ENCODE peak calls at places on chromosomes 6 and 20, in four cellular contexts. E is K562, A is Panc1, P is HepG2. N is an unnamed sample.

GRCh38 chr20:64069614-64070243 is 6.7 kb downstream of the TCEA2 start:
- DNase-seq in E (peak), A (no peak), P (peak), N (no peak)

GRCh38 chr20:4272225-4272624 is 256.9 kb upstream of the RNF24 start:
- DNase-seq in P (no peak), E (no peak), A (no peak), N (no peak)

GRCh38 chr20:62704341-62704948 is 4.2 kb upstream of the NTSR1 start:
- DNase-seq in E (peak), P (peak), A (peak), N (peak)

GRCh38 chr20:4811661-4812181 is 90.0 kb downstream of the PRND start:
- DNase-seq in A (no peak), E (no peak), P (no peak), N (no peak)

GRCh38 chr20:63441777-63442493 is 30.5 kb downstream of the KCNQ2 start:
- DNase-seq in E (peak), P (peak), A (no peak), N (peak)

GRCh38 chr6:73394577-73395354 is at the start of gene DDX43:
- DNase-seq in P (no peak), E (no peak), A (peak), N (no peak)

GRCh38 chr20:8523684-8524083 is 391.6 kb downstream of the PLCB1 start:
- DNase-seq in E (no peak), A (no peak), P (no peak), N (no peak)

GRCh38 chr6:142756215-142756630 is 188.8 kb downstream of the HIVEP2 start:
- DNase-seq in P (peak), E (no peak), A (no peak), N (peak)

GRCh38 chr6:39348740-39349139 is 26.2 kb upstream of the KCNK16 start:
- DNase-seq in A (no peak), E (no peak), P (no peak), N (no peak)

DNA sequence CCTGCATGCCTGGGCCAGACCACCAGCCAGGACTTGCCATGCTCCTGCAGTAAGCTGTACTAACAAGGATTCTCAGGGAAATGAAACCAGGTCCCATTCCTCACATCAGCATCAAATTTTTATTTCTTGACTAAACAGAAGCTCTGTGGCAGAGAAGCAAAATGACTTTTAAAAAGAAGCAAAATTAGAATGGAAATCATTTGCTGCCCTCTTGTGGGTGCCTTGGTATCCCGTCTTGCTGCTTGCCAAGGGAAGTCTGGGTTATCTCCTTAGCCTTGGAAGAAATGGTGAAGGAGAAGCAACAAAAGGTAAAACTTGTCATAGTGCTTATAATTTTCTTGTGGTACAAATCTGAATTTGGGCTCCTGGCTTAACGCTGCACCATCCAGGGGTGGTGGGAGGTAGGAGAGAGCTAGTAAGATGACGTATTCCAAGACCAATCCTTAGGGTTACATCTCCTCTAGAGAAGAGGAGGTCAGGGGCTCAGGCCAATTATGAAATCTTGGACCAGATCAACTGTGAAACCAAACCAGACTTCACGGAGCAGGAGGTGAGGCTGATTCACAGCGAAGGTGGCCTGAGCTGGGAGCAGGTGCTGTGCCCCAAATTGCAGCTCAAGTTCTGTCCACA is 107.5 kb downstream of the FAXC start:
- DNase-seq in P (peak), E (peak), A (no peak), N (peak)
- TF ChIP-seq TCF7L2 in P (no peak), E (no peak), A (no peak), N (no peak)

DNA sequence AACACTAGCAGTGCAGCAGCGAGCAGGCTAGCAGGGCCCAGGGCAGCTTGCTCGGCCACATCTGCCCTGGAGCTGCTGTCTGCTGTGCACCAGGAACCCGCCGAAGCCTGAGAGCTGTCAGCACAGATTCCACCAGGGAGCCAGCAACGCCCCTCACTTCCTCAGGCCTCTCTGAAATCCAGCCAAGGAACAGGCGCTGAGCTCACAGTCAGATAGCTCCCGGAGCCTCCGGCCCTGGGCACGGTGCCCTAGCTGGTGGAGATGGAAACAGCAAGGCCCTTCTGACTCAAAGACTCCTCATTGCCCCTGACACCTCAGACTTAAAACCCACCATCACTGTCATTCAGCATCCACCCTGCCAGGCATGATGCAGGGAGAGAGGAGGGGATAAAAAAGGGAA is 839.4 kb downstream of the MAFB start:
- DNase-seq in P (no peak), E (no peak), A (no peak), N (no peak)
- TF ChIP-seq TCF7L2 in P (no peak), E (no peak), A (no peak), N (no peak)

GRCh38 chr20:57932227-57932864 is 222.5 kb upstream of the PMEPA1 start:
- DNase-seq in A (no peak), E (no peak), P (no peak), N (no peak)

GRCh38 chr20:57927376-57927775 is 217.6 kb upstream of the PMEPA1 start:
- DNase-seq in E (no peak), P (no peak), A (no peak), N (no peak)

GRCh38 chr20:57922701-57923100 is 212.9 kb upstream of the PMEPA1 start:
- DNase-seq in A (no peak), P (no peak), E (no peak), N (no peak)

GRCh38 chr20:57930328-57930727 is 220.5 kb upstream of the PMEPA1 start:
- DNase-seq in A (no peak), E (no peak), P (no peak), N (no peak)

GRCh38 chr20:57928181-57928967 is 218.6 kb upstream of the PMEPA1 start:
- DNase-seq in P (no peak), A (no peak), E (no peak), N (no peak)
- TF ChIP-seq TCF7L2 in P (no peak), A (no peak), E (no peak), N (no peak)

DNA sequence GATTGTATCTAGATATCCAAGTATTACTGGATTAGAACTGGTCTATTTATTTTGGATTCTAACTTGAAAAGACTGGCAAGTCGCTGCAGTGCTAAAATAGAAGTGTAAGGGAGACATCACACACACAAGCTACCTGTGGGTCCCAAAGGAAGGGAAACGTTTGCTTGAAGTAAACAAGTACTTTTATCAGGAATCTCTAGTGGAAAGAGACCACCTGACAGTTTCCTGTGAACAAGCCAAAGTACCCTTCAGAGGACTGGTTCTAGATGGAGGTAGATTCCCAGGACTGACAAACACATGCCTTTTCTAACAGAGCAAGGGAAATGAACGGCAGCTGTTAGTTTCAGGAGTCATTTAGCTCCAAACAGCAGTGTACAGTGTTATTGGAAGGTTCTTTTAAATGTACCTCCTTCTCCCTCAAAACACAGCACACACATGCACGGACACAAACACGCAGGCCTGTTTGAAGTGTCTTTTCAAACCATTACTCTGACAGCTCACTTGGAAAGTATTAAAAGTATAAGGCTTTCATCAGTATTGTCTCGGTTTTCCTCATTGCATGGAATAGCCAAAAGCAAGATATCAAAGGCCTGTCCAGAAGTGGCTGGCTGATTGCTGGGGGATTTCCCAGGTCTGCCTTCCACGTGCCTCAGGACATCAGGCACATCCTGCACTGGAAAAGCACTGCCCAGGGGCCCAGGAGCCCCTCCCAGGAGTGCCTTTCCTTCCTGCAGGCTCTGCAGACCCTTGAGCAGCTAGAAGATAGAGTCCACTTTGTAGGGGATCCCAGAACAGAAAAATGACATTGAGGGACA is 393.3 kb upstream of the SOX4 start:
- DNase-seq in P (peak), E (no peak), A (no peak), N (no peak)
- TF ChIP-seq TCF7L2 in P (no peak), E (no peak), A (no peak), N (peak)

DNA sequence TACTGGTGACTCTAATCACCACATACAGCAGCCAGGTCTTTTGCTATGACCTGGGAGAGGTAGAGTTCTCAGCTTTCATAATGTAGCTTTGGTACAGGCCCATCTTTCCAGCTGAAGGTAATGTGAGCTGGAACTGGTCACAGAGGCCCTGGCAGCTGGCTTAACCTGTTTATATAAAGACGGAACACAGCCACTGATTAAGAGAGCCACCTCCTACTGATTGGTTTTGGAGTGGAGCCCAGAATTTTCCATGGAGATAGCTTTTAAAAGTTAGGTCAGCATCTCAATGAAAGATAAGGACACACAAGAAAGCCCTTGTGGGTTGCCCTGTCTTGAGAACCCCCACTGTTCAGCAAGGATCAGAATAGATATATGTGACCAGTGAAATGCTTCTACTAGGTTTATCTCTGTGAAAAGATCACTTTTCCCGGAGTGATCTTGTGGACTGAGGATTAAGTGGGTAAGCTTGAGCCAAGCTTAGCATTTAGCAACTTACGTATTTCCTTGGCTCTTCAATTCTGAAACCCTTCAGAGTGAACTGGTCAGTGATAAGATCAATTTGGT is 213.7 kb upstream of the CITED2 start:
- DNase-seq in E (peak), P (peak), A (no peak), N (peak)
- TF ChIP-seq TCF7L2 in E (no peak), P (no peak), A (peak), N (no peak)

GRCh38 chr6:96994660-96995059 is 70.1 kb downstream of the KLHL32 start:
- DNase-seq in E (no peak), A (no peak), P (no peak), N (no peak)

GRCh38 chr6:96995903-96996302 is 71.4 kb downstream of the KLHL32 start:
- DNase-seq in P (no peak), E (no peak), A (no peak), N (no peak)

GRCh38 chr6:96990989-96991388 is 66.5 kb downstream of the KLHL32 start:
- DNase-seq in E (no peak), P (no peak), A (no peak), N (no peak)

GRCh38 chr6:96991618-96992355 is 67.3 kb downstream of the KLHL32 start:
- DNase-seq in P (no peak), A (no peak), E (no peak), N (no peak)

GRCh38 chr6:96990462-96990861 is 65.9 kb downstream of the KLHL32 start:
- DNase-seq in A (no peak), E (no peak), P (no peak), N (no peak)
- TF ChIP-seq TCF7L2 in A (no peak), E (no peak), P (no peak), N (no peak)

GRCh38 chr6:140441256-140441655 is 1066.8 kb upstream of the CITED2 start:
- DNase-seq in A (peak), P (peak), E (peak), N (no peak)
- TF ChIP-seq TCF7L2 in A (no peak), P (no peak), E (no peak), N (no peak)

GRCh38 chr6:85923013-85923430 is 280.3 kb upstream of the SYNCRIP start:
- DNase-seq in E (no peak), P (peak), A (peak), N (peak)
- TF ChIP-seq TCF7L2 in E (no peak), P (no peak), A (no peak), N (no peak)

DNA sequence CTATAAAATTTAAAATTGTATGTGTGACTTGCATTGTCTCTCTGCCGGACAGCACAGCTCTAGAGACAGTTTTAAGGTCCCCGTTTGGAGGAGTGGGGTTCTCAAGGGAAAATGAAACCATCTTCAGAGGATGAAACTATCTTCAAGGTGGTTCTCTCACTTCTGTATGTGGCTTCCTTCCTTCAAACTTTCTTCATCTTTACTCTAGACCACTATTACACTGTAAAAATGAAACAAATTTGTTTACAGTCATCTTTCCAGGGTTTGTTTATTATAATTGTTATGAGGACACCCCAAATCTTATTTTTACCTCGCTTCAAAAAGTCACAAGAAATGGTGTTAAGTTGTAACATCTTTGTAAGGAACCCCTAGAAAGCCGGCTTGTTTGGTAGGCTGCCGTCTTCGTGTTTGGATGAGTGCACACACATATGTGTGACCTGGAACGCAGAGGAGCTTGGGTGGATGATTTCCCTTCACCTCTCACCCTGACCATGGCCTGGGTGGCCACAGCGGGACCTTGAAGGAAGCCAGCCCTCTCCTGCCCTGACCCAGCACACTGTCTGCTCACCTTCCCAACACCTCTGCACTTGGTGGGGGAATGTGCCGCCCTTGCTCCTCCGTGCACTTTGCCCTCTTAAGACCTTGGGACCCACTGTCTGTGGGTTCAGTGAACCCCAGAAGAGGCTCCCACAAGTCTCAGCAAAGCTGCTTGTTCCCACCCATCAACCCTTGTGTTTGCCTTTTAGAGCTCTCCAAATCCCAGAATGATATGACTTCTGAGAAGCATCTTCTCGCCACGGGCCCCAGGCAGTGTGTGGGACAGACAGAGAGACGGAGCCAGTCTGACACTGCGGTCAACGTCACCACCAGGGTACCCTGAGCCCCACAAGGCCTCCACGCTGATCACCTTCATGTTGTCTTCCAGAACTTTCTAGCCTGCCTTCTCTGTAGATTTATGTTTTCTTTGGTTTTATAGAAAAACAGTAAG is 67.8 kb downstream of the SYTL3 start:
- DNase-seq in A (no peak), P (no peak), E (no peak), N (no peak)
- TF ChIP-seq TCF7L2 in A (no peak), P (no peak), E (no peak), N (no peak)

GRCh38 chr6:43120938-43121913 is 45.1 kb downstream of the PTK7 start:
- DNase-seq in E (no peak), A (no peak), P (no peak), N (peak)
- TF ChIP-seq TCF7L2 in E (no peak), A (no peak), P (no peak), N (no peak)